ENCODE peak calls at places on chromosomes 7 and 10, in five cellular contexts. P is IMR-90, F is endodermal cell, Q is mucosa of descending colon, N is Peyer's patch. M is an unnamed sample.
A peak's percentile ranks its signal among the peaks of the same experiment; 100 is the strongest.

GRCh38 chr7:149707448-149707886 is 65.9 kb downstream of the ZNF467 start:
- DNase-seq in P (no peak), F (peak; percentile 58), Q (no peak), N (no peak), M (peak; percentile 30)

GRCh38 chr10:80493482-80494021 is 39.4 kb downstream of the TSPAN14 start:
- DNase-seq in P (no peak), F (no peak), Q (no peak), N (no peak), M (no peak)

GRCh38 chr10:48451969-48452878 is 145.7 kb downstream of the MAPK8 start:
- DNase-seq in P (no peak), F (no peak), Q (no peak), N (no peak), M (no peak)

GRCh38 chr10:71319042-71319799 is at the start of gene SLC29A3:
- DNase-seq in P (peak; percentile 70), F (peak; percentile 94), Q (peak; percentile 89), N (peak; percentile 86), M (peak; percentile 92)

GRCh38 chr10:98238391-98238790 is 29.6 kb downstream of the LOXL4 start:
- DNase-seq in P (no peak), F (no peak), Q (no peak), N (no peak), M (no peak)

GRCh38 chr10:33706191-33706590 is 371.7 kb upstream of the NRP1 start:
- DNase-seq in P (peak; percentile 86), F (no peak), Q (no peak), N (no peak), M (peak; percentile 80)

GRCh38 chr10:47238331-47239095 is 61.5 kb upstream of the GDF10 start:
- DNase-seq in P (no peak), F (peak; percentile 11), Q (no peak), N (no peak), M (no peak)

GRCh38 chr7:151038951-151039849 is 9.1 kb upstream of the ASIC3 start:
- DNase-seq in P (peak; percentile 91), F (peak; percentile 66), Q (peak; percentile 83), N (peak; percentile 80), M (peak; percentile 94)

GRCh38 chr7:113404245-113404644 is 285.9 kb upstream of the SMIM30 start:
- DNase-seq in P (no peak), F (peak; percentile 69), Q (no peak), N (no peak), M (no peak)

GRCh38 chr10:115624448-115624847 is 531.3 kb downstream of the ATRNL1 start:
- DNase-seq in P (no peak), F (no peak), Q (no peak), N (no peak), M (peak; percentile 14)

GRCh38 chr7:128799451-128799850 is 7.7 kb downstream of the CCDC136 start:
- DNase-seq in P (no peak), F (no peak), Q (no peak), N (no peak), M (no peak)

GRCh38 chr7:38463277-38464224 is 167.6 kb downstream of the AMPH start:
- DNase-seq in P (peak; percentile 77), F (no peak), Q (peak; percentile 79), N (peak; percentile 56), M (peak; percentile 73)

GRCh38 chr7:106287786-106288185 is 3.0 kb upstream of the NAMPT start:
- DNase-seq in P (no peak), F (no peak), Q (no peak), N (no peak), M (no peak)

GRCh38 chr10:117007080-117007479 is 2.1 kb upstream of the SHTN1 start:
- DNase-seq in P (peak; percentile 74), F (no peak), Q (no peak), N (no peak), M (peak; percentile 76)

GRCh38 chr7:45391618-45392451 is 182.3 kb upstream of the ADCY1 start:
- DNase-seq in P (no peak), F (peak; percentile 60), Q (no peak), N (no peak), M (no peak)
- TF ChIP-seq CTCF in P (no peak), F (peak; percentile 26), Q (no peak), N (no peak), M (no peak)

GRCh38 chr7:90345548-90346319 is 782 bp upstream of the GTPBP10 start:
- DNase-seq in P (peak; percentile 42), F (peak; percentile 64), Q (no peak), N (no peak), M (peak; percentile 59)

GRCh38 chr7:90347759-90348158 is 1.2 kb downstream of the GTPBP10 start:
- DNase-seq in P (no peak), F (no peak), Q (no peak), N (no peak), M (no peak)

GRCh38 chr7:90346326-90347125 is at the start of gene GTPBP10:
- DNase-seq in P (peak; percentile 96), F (peak; percentile 96), Q (peak; percentile 97), N (peak; percentile 96), M (peak; percentile 99)

GRCh38 chr7:90349305-90349704 is 2.8 kb downstream of the GTPBP10 start:
- DNase-seq in P (no peak), F (no peak), Q (no peak), N (no peak), M (no peak)

DNA sequence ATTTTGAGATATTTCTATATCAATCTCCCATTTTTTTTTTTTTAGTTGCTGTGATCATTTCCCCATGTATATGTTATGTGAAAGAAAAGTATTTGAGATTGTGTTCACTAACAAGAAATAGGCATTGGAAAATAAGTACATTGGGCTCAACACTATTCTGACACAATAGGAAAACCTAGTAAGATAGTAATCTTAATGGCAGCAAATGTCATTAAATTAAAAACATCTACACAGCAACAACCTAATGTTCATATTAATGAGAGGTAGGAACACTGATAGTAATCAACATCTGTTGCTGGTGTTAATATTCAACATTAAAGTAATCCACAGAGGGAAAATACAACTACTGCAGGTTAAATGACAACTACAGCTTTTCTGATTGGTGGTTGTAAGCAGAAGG is 1.5 kb upstream of the GTPBP10 start:
- DNase-seq in P (no peak), F (no peak), Q (no peak), N (no peak), M (no peak)
- H3K4me3 ChIP-seq in P (no peak overlapping the region), F (peak overlapping the region; percentile 99), Q (no peak overlapping the region), N (no peak overlapping the region), M (no peak overlapping the region)

GRCh38 chr10:78937800-78938694 is 130.7 kb upstream of the ZMIZ1 start:
- DNase-seq in P (no peak), F (peak; percentile 79), Q (no peak), N (no peak), M (no peak)
- TF ChIP-seq CTCF in P (no peak), F (peak; percentile 49), Q (no peak), N (peak; percentile 5), M (no peak)

GRCh38 chr7:74252893-74253292 is 1.3 kb downstream of the RFC2 start:
- DNase-seq in P (no peak), F (no peak), Q (peak; percentile 69), N (peak; percentile 65), M (no peak)
- H3K4me3 ChIP-seq in P (no peak overlapping the region), F (peak overlapping the region; percentile 98), Q (no peak overlapping the region), N (no peak overlapping the region), M (no peak overlapping the region)

DNA sequence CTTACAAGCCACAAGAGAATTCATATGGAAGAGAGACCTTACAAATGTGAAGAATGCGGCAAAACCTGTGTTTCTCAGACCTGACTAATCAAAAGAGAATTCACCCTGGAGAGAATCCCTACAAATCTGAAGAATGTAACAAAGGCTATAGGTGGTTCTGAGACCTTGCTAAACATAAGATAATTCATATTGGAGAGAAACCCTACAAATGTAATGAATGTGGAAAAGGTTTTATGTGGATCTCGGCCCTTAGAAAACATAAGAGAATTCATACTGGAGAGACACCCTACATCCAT is 33.4 kb downstream of the ZNF727 start:
- DNase-seq in P (no peak), F (no peak), Q (no peak), N (no peak), M (no peak)
- TF ChIP-seq CTCF in P (no peak), F (no peak), Q (no peak), N (no peak), M (no peak)

GRCh38 chr10:74243067-74243466 is 92.0 kb downstream of the ADK start:
- DNase-seq in P (no peak), F (no peak), Q (no peak), N (no peak), M (no peak)

GRCh38 chr10:74233281-74233680 is 82.3 kb downstream of the ADK start:
- DNase-seq in P (no peak), F (no peak), Q (no peak), N (no peak), M (no peak)

GRCh38 chr10:74234569-74234968 is 83.5 kb downstream of the ADK start:
- DNase-seq in P (peak; percentile 33), F (no peak), Q (no peak), N (no peak), M (peak; percentile 25)

DNA sequence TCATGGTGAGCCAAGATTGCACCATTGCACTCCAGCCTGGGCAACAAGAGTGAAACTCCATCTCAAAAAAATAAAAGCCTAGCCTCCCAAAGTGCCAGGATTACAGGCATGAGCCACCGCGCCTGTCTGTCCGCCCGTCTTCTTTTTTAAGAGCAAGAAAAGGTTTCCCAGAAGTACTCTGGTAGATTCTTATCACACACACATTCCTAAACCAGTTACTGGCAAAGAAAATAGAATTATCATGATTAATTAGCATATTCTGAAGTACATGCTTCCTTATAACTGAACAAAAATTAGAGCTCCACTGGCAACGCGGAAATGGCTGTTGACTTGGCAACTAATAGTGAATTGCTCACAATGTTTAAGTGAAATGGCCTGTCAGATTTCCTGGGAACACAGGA is 87.0 kb downstream of the ADK start:
- DNase-seq in P (peak; percentile 57), F (no peak), Q (no peak), N (no peak), M (no peak)
- H3K4me3 ChIP-seq in P (no peak overlapping the region), F (no peak overlapping the region), Q (no peak overlapping the region), N (peak overlapping the region; percentile 23), M (no peak overlapping the region)